ENCODE peak calls at places on chromosomes 3 and 15, in seven cellular contexts. S, Q, D, M, G, T and E are unnamed samples.

GRCh38 chr3:43866529-43867353 is 176.0 kb downstream of the ABHD5 start:
- DNase-seq in S (peak), M (no peak), Q (no peak), D (no peak), G (no peak), T (no peak), E (no peak)

GRCh38 chr15:71115567-71116351 is 488 bp downstream of the THSD4 start:
- DNase-seq in D (no peak), M (no peak), Q (no peak), G (peak), T (no peak), S (peak), E (no peak)

GRCh38 chr3:11020764-11021163 is 28.2 kb downstream of the SLC6A1 start:
- DNase-seq in D (no peak), T (no peak), S (no peak), M (no peak), G (no peak), Q (no peak), E (no peak)

GRCh38 chr3:16322189-16322588 is 57.2 kb downstream of the OXNAD1 start:
- DNase-seq in T (no peak), D (no peak), S (peak), M (no peak), G (no peak), Q (no peak), E (no peak)

GRCh38 chr3:134449277-134449676 is 36.5 kb downstream of the ANAPC13 start:
- DNase-seq in Q (peak), T (no peak), S (peak), G (peak), D (no peak), M (no peak), E (no peak)

GRCh38 chr3:81249540-81250029 is 511.9 kb downstream of the GBE1 start:
- DNase-seq in T (no peak), S (peak), D (no peak), M (no peak), G (no peak), Q (no peak), E (no peak)

GRCh38 chr3:39127907-39128303 is 20.4 kb downstream of the TTC21A start:
- DNase-seq in M (no peak), Q (no peak), G (no peak), S (no peak), D (no peak), T (no peak), E (no peak)

GRCh38 chr3:134340362-134340997 is 33.8 kb downstream of the AMOTL2 start:
- DNase-seq in S (peak), T (no peak), D (no peak), M (no peak), G (no peak), Q (no peak), E (peak)

GRCh38 chr3:183688869-183689268 is 8.7 kb upstream of the YEATS2 start:
- DNase-seq in D (no peak), G (no peak), T (no peak), Q (no peak), M (no peak), S (no peak), E (no peak)

GRCh38 chr15:96585634-96586386 is 255.3 kb downstream of the NR2F2 start:
- DNase-seq in G (no peak), D (no peak), T (no peak), S (peak), Q (no peak), M (no peak), E (no peak)

GRCh38 chr3:106376016-106376415 is 507.2 kb upstream of the CBLB start:
- DNase-seq in M (no peak), S (no peak), G (no peak), Q (no peak), T (no peak), D (no peak), E (no peak)

GRCh38 chr3:172709776-172710708 is 825 bp downstream of the NCEH1 start:
- DNase-seq in T (no peak), G (peak), M (no peak), Q (peak), S (no peak), D (peak), E (peak)

GRCh38 chr15:57684491-57685184 is 21.9 kb upstream of the POLR2M start:
- DNase-seq in D (no peak), S (no peak), Q (no peak), G (no peak), T (no peak), M (no peak), E (no peak)

GRCh38 chr15:47411733-47412530 is 305.4 kb upstream of the SEMA6D start:
- DNase-seq in S (no peak), T (no peak), Q (no peak), G (no peak), M (no peak), D (no peak), E (no peak)

GRCh38 chr15:89023311-89023961 is 64.8 kb upstream of the ABHD2 start:
- DNase-seq in G (no peak), M (no peak), Q (no peak), S (no peak), T (no peak), D (no peak), E (no peak)

GRCh38 chr3:140423146-140423545 is 254.7 kb upstream of the TRIM42 start:
- DNase-seq in M (no peak), Q (no peak), D (no peak), T (no peak), S (no peak), G (no peak), E (peak)

GRCh38 chr3:126967386-126967785 is 15.5 kb upstream of the PLXNA1 start:
- DNase-seq in S (no peak), T (no peak), M (no peak), G (no peak), Q (no peak), D (no peak), E (no peak)

GRCh38 chr15:45121706-45122417 is 7.7 kb downstream of the DUOXA2 start:
- DNase-seq in Q (no peak), D (no peak), M (no peak), G (no peak), T (no peak), S (peak), E (no peak)

GRCh38 chr15:98647774-98648653 is at the start of gene IGF1R:
- DNase-seq in Q (peak), G (peak), M (peak), D (peak), T (peak), S (peak), E (peak)